ENCODE peak calls at places on chromosomes 2 and 18, in five cellular contexts. One of them, this sample, is unnamed.

GRCh38 chr2:143482316-143482715 is 353.1 kb downstream of the ARHGAP15 start:
- DNase-seq in aorta: no peak
- DNase-seq in sigmoid colon: no peak
- DNase-seq in epithelial cell of prostate: no peak
- DNase-seq in WERI-Rb-1: no peak
- DNase-seq in this sample: no peak

GRCh38 chr2:84302513-84303412 is 156.3 kb downstream of the SUCLG1 start:
- DNase-seq in aorta: no peak
- DNase-seq in sigmoid colon: no peak
- DNase-seq in epithelial cell of prostate: peak
- DNase-seq in WERI-Rb-1: peak
- DNase-seq in this sample: no peak

GRCh38 chr2:188512456-188512855 is 220.8 kb downstream of the GULP1 start:
- DNase-seq in aorta: no peak
- DNase-seq in sigmoid colon: no peak
- DNase-seq in epithelial cell of prostate: peak
- DNase-seq in WERI-Rb-1: no peak
- DNase-seq in this sample: no peak

GRCh38 chr2:160701822-160702221 is 208.2 kb upstream of the RBMS1 start:
- DNase-seq in aorta: no peak
- DNase-seq in sigmoid colon: no peak
- DNase-seq in epithelial cell of prostate: no peak
- DNase-seq in WERI-Rb-1: no peak
- DNase-seq in this sample: no peak

GRCh38 chr2:85714841-85715240 is 20.7 kb downstream of the GNLY start:
- DNase-seq in aorta: no peak
- DNase-seq in sigmoid colon: no peak
- DNase-seq in epithelial cell of prostate: no peak
- DNase-seq in WERI-Rb-1: no peak
- DNase-seq in this sample: no peak

GRCh38 chr2:128783193-128783671 is 464.6 kb upstream of the HS6ST1 start:
- DNase-seq in aorta: no peak
- DNase-seq in sigmoid colon: peak
- DNase-seq in epithelial cell of prostate: no peak
- DNase-seq in WERI-Rb-1: no peak
- DNase-seq in this sample: no peak

GRCh38 chr2:47403829-47404228 is 873 bp downstream of the MSH2 start:
- DNase-seq in aorta: no peak
- DNase-seq in sigmoid colon: no peak
- DNase-seq in epithelial cell of prostate: no peak
- DNase-seq in WERI-Rb-1: peak
- DNase-seq in this sample: no peak

GRCh38 chr2:96092896-96093295 is 23.5 kb downstream of the ADRA2B start:
- DNase-seq in aorta: no peak
- DNase-seq in sigmoid colon: peak
- DNase-seq in epithelial cell of prostate: no peak
- DNase-seq in WERI-Rb-1: no peak
- DNase-seq in this sample: no peak

GRCh38 chr18:1421502-1421901 is 516.8 kb downstream of the ADCYAP1 start:
- DNase-seq in aorta: no peak
- DNase-seq in sigmoid colon: no peak
- DNase-seq in epithelial cell of prostate: no peak
- DNase-seq in WERI-Rb-1: no peak
- DNase-seq in this sample: no peak

GRCh38 chr2:228657807-228658402 is 476.4 kb upstream of the SPHKAP start:
- DNase-seq in aorta: no peak
- DNase-seq in sigmoid colon: no peak
- DNase-seq in epithelial cell of prostate: no peak
- DNase-seq in WERI-Rb-1: no peak
- DNase-seq in this sample: no peak

GRCh38 chr2:110173523-110173922 is 31.3 kb downstream of the NPHP1 start:
- DNase-seq in aorta: no peak
- DNase-seq in sigmoid colon: no peak
- DNase-seq in epithelial cell of prostate: peak
- DNase-seq in WERI-Rb-1: no peak
- DNase-seq in this sample: no peak

GRCh38 chr18:10526211-10526949 is 553 bp downstream of the NAPG start:
- DNase-seq in aorta: peak
- DNase-seq in sigmoid colon: peak
- DNase-seq in epithelial cell of prostate: no peak
- DNase-seq in WERI-Rb-1: peak
- DNase-seq in this sample: peak

GRCh38 chr18:40529478-40529877 is 1425.6 kb upstream of the PIK3C3 start:
- DNase-seq in aorta: no peak
- DNase-seq in sigmoid colon: no peak
- DNase-seq in epithelial cell of prostate: no peak
- DNase-seq in WERI-Rb-1: no peak
- DNase-seq in this sample: no peak

GRCh38 chr2:151482310-151482709 is 72.6 kb downstream of the RIF1 start:
- DNase-seq in aorta: no peak
- DNase-seq in sigmoid colon: no peak
- DNase-seq in epithelial cell of prostate: no peak
- DNase-seq in WERI-Rb-1: no peak
- DNase-seq in this sample: no peak

GRCh38 chr18:79302120-79302519 is 93.6 kb upstream of the NFATC1 start:
- DNase-seq in aorta: no peak
- DNase-seq in sigmoid colon: no peak
- DNase-seq in epithelial cell of prostate: no peak
- DNase-seq in WERI-Rb-1: no peak
- DNase-seq in this sample: no peak

GRCh38 chr2:109644571-109645275 is 30.6 kb downstream of the SOWAHC start:
- DNase-seq in aorta: no peak
- DNase-seq in sigmoid colon: no peak
- DNase-seq in epithelial cell of prostate: no peak
- DNase-seq in WERI-Rb-1: no peak
- DNase-seq in this sample: no peak

GRCh38 chr2:143843696-143844095 is 676.2 kb downstream of the ZEB2 start:
- DNase-seq in aorta: no peak
- DNase-seq in sigmoid colon: no peak
- DNase-seq in epithelial cell of prostate: no peak
- DNase-seq in WERI-Rb-1: no peak
- DNase-seq in this sample: no peak

GRCh38 chr2:38092196-38092902 is 16.4 kb upstream of the CYP1B1 start:
- DNase-seq in aorta: peak
- DNase-seq in sigmoid colon: peak
- DNase-seq in epithelial cell of prostate: no peak
- DNase-seq in WERI-Rb-1: no peak
- DNase-seq in this sample: no peak

GRCh38 chr18:50163505-50163904 is 31.4 kb downstream of the MYO5B start:
- DNase-seq in aorta: no peak
- DNase-seq in sigmoid colon: no peak
- DNase-seq in epithelial cell of prostate: no peak
- DNase-seq in WERI-Rb-1: no peak
- DNase-seq in this sample: no peak

GRCh38 chr2:174888646-174889271 is 116.4 kb downstream of the CHN1 start:
- DNase-seq in aorta: no peak
- DNase-seq in sigmoid colon: no peak
- DNase-seq in epithelial cell of prostate: no peak
- DNase-seq in WERI-Rb-1: no peak
- DNase-seq in this sample: no peak

GRCh38 chr2:102238039-102238756 is 51.4 kb downstream of the IL1RL2 start:
- DNase-seq in aorta: no peak
- DNase-seq in sigmoid colon: peak
- DNase-seq in epithelial cell of prostate: no peak
- DNase-seq in WERI-Rb-1: no peak
- DNase-seq in this sample: no peak

GRCh38 chr2:20676353-20677215 is 9.6 kb downstream of the GDF7 start:
- DNase-seq in aorta: no peak
- DNase-seq in sigmoid colon: no peak
- DNase-seq in epithelial cell of prostate: no peak
- DNase-seq in WERI-Rb-1: peak
- DNase-seq in this sample: no peak

GRCh38 chr2:207825033-207825957 is 55.6 kb upstream of the FZD5 start:
- DNase-seq in aorta: no peak
- DNase-seq in sigmoid colon: peak
- DNase-seq in epithelial cell of prostate: no peak
- DNase-seq in WERI-Rb-1: no peak
- DNase-seq in this sample: no peak

GRCh38 chr2:237232166-237232565 is 146.5 kb downstream of the COPS8 start:
- DNase-seq in aorta: no peak
- DNase-seq in sigmoid colon: no peak
- DNase-seq in epithelial cell of prostate: no peak
- DNase-seq in WERI-Rb-1: no peak
- DNase-seq in this sample: no peak

GRCh38 chr2:20682166-20682565 is 15.2 kb downstream of the GDF7 start:
- DNase-seq in aorta: no peak
- DNase-seq in sigmoid colon: no peak
- DNase-seq in epithelial cell of prostate: no peak
- DNase-seq in WERI-Rb-1: peak
- DNase-seq in this sample: no peak

DNA sequence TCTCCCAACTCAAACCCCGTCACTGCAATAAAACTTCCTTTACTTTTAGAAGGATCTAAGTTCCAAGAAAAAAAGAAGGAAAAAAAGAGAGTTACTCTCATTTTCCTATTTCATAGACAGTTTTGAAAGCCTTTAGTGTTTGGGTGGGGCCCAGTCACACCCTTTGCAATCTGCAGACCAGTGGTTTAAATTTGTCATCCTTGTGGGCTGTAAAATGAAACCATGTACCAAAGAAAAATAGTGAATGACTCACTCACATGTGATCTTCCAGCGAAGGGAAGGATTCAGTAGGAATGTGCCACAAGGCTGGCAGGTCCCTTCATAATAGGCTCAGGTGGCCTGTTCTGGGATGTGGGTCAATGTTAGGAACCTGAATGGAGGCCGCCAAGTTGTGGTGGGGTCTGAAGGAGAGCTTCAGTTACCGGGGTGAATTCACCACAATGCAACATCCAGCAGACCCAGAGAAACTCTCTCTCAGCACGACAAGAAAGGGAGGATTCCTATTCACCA is 28.3 kb downstream of the ANXA4 start:
- DNase-seq in aorta: peak
- DNase-seq in sigmoid colon: no peak
- DNase-seq in epithelial cell of prostate: peak
- DNase-seq in WERI-Rb-1: no peak
- DNase-seq in this sample: no peak
- H3K27ac ChIP-seq in aorta: no peak
- H3K27ac ChIP-seq in sigmoid colon: no peak
- H3K27ac ChIP-seq in epithelial cell of prostate: peak
- H3K27ac ChIP-seq in WERI-Rb-1: no peak
- H3K27ac ChIP-seq in this sample: no peak

GRCh38 chr2:134639265-134639664 is 79.5 kb downstream of the TMEM163 start:
- DNase-seq in aorta: no peak
- DNase-seq in sigmoid colon: no peak
- DNase-seq in epithelial cell of prostate: no peak
- DNase-seq in WERI-Rb-1: no peak
- DNase-seq in this sample: no peak

GRCh38 chr2:134628453-134628852 is 90.3 kb downstream of the TMEM163 start:
- DNase-seq in aorta: no peak
- DNase-seq in sigmoid colon: no peak
- DNase-seq in epithelial cell of prostate: no peak
- DNase-seq in WERI-Rb-1: no peak
- DNase-seq in this sample: no peak

GRCh38 chr2:134630760-134631159 is 88.0 kb downstream of the TMEM163 start:
- DNase-seq in aorta: no peak
- DNase-seq in sigmoid colon: no peak
- DNase-seq in epithelial cell of prostate: no peak
- DNase-seq in WERI-Rb-1: no peak
- DNase-seq in this sample: no peak

GRCh38 chr2:134636714-134637113 is 82.1 kb downstream of the TMEM163 start:
- DNase-seq in aorta: no peak
- DNase-seq in sigmoid colon: no peak
- DNase-seq in epithelial cell of prostate: no peak
- DNase-seq in WERI-Rb-1: no peak
- DNase-seq in this sample: no peak

DNA sequence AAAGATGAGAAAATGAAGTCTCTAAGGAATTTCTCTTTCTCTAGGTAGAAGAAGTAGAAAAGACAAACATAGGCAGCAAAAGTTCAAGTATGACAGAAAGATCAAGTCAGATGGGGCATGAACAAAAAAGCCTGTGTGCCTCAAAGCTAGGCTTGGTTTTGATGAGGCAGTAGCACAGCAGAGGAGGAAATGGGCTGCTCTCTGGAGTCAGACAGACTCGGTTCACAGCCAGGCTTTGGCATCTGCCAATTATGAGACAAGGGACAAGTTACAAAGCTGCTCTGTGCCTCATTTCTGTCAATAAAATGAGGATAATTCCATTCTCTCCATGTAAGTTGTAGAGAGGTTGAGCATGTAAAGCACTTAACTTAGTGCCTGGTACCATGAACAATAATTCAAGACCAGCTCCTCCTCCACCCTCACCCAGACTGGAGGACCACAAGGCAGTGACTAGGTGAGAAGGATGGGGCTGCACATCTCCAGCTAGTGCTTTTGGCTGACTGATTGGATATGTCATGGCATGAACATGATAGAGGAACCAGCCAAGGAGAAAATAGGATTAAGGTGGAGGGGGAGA is 84.7 kb downstream of the TMEM163 start:
- DNase-seq in aorta: no peak
- DNase-seq in sigmoid colon: no peak
- DNase-seq in epithelial cell of prostate: no peak
- DNase-seq in WERI-Rb-1: no peak
- DNase-seq in this sample: no peak
- H3K27ac ChIP-seq in aorta: no peak
- H3K27ac ChIP-seq in sigmoid colon: no peak
- H3K27ac ChIP-seq in epithelial cell of prostate: no peak
- H3K27ac ChIP-seq in WERI-Rb-1: no peak
- H3K27ac ChIP-seq in this sample: no peak

GRCh38 chr2:120016800-120017199 is 3.9 kb downstream of the EPB41L5 start:
- DNase-seq in aorta: no peak
- DNase-seq in sigmoid colon: no peak
- DNase-seq in epithelial cell of prostate: no peak
- DNase-seq in WERI-Rb-1: no peak
- DNase-seq in this sample: no peak
- H3K27ac ChIP-seq in aorta: no peak
- H3K27ac ChIP-seq in sigmoid colon: no peak
- H3K27ac ChIP-seq in epithelial cell of prostate: no peak
- H3K27ac ChIP-seq in WERI-Rb-1: no peak
- H3K27ac ChIP-seq in this sample: no peak

GRCh38 chr2:133936601-133937000 is 317.3 kb upstream of the MGAT5 start:
- DNase-seq in aorta: no peak
- DNase-seq in sigmoid colon: no peak
- DNase-seq in epithelial cell of prostate: no peak
- DNase-seq in WERI-Rb-1: no peak
- DNase-seq in this sample: no peak

GRCh38 chr2:133937669-133938068 is 316.2 kb upstream of the MGAT5 start:
- DNase-seq in aorta: no peak
- DNase-seq in sigmoid colon: no peak
- DNase-seq in epithelial cell of prostate: no peak
- DNase-seq in WERI-Rb-1: no peak
- DNase-seq in this sample: no peak

GRCh38 chr2:133940134-133940533 is 313.7 kb upstream of the MGAT5 start:
- DNase-seq in aorta: no peak
- DNase-seq in sigmoid colon: no peak
- DNase-seq in epithelial cell of prostate: no peak
- DNase-seq in WERI-Rb-1: no peak
- DNase-seq in this sample: no peak

GRCh38 chr2:133941666-133942065 is 312.2 kb upstream of the MGAT5 start:
- DNase-seq in aorta: no peak
- DNase-seq in sigmoid colon: no peak
- DNase-seq in epithelial cell of prostate: no peak
- DNase-seq in WERI-Rb-1: no peak
- DNase-seq in this sample: no peak

DNA sequence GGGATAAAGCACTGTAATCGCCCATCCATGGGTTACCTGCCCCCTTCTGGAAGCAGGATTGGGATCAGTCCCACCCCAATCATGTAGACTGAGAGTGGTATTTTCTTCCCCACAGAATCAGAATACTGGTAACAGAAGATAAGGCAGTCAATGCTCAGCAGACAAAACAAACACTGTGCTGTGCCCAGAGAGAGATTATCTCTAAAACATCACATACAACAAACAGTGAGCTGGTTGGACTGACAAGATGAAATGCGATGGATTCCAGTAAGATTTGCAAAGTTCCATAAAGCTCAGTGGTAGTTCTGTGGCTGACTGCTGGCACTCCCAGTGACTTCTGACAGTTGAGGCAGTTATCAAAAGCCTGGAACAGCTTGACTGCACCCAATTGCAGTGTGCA is 311.5 kb upstream of the MGAT5 start:
- DNase-seq in aorta: no peak
- DNase-seq in sigmoid colon: no peak
- DNase-seq in epithelial cell of prostate: no peak
- DNase-seq in WERI-Rb-1: no peak
- DNase-seq in this sample: no peak
- H3K27ac ChIP-seq in aorta: no peak
- H3K27ac ChIP-seq in sigmoid colon: no peak
- H3K27ac ChIP-seq in epithelial cell of prostate: no peak
- H3K27ac ChIP-seq in WERI-Rb-1: no peak
- H3K27ac ChIP-seq in this sample: no peak